ENCODE peak calls at places on chromosomes 4 and X, in eight cellular contexts. D is foreskin fibroblast, A is coronary artery, T is neural progenitor cell, N is testis, O is astrocyte of the spinal cord, C is HFFc6, U is GM20000. Z is an unnamed sample.

GRCh38 chr4:56575820-56576429 is 70.3 kb downstream of the ARL9 start:
- DNase-seq in U (no peak), C (peak; percentile 45), A (no peak), T (peak; percentile 5), O (peak; percentile 69), N (no peak), D (peak; percentile 18), Z (peak; percentile 12)

GRCh38 chrX:106415276-106415895 is 196.4 kb upstream of the RADX start:
- DNase-seq in A (no peak), C (peak; percentile 0), O (peak; percentile 26), U (peak; percentile 11), N (peak; percentile 22), T (peak; percentile 43), D (peak; percentile 4), Z (peak; percentile 21)

GRCh38 chr4:89136525-89136924 is 25.2 kb downstream of the TIGD2 start:
- DNase-seq in N (no peak), C (peak; percentile 66), T (no peak), D (peak; percentile 68), A (no peak), U (no peak), O (no peak), Z (no peak)

GRCh38 chrX:13721819-13722527 is 12.4 kb downstream of the TRAPPC2 start:
- DNase-seq in T (no peak), C (no peak), U (no peak), O (peak; percentile 64), A (no peak), N (no peak), D (no peak), Z (no peak)

GRCh38 chrX:115413246-115413878 is 123.8 kb downstream of the LUZP4 start:
- DNase-seq in N (no peak), D (peak; percentile 20), U (no peak), A (no peak), O (peak; percentile 74), T (no peak), C (peak; percentile 19), Z (no peak)

GRCh38 chrX:11113731-11114130 is 2.6 kb downstream of the HCCS start:
- DNase-seq in N (no peak), T (no peak), D (no peak), U (no peak), A (no peak), C (peak; percentile 28), O (peak; percentile 15), Z (no peak)

GRCh38 chr4:51867689-51868448 is 24.9 kb downstream of the DCUN1D4 start:
- DNase-seq in N (no peak), C (no peak), U (no peak), O (no peak), D (no peak), A (no peak), T (no peak), Z (no peak)

GRCh38 chr4:174935607-174936006 is 17.4 kb downstream of the ADAM29 start:
- DNase-seq in U (no peak), T (no peak), D (no peak), A (no peak), C (no peak), O (no peak), N (no peak), Z (no peak)

GRCh38 chrX:130055103-130055502 is 55.2 kb downstream of the ELF4 start:
- DNase-seq in T (no peak), N (no peak), D (peak; percentile 54), A (no peak), U (no peak), O (peak; percentile 50), C (peak; percentile 74), Z (no peak)

GRCh38 chr4:23855912-23856605 is 33.8 kb downstream of the PPARGC1A start:
- DNase-seq in D (peak; percentile 44), A (no peak), C (no peak), N (no peak), T (no peak), O (peak; percentile 80), U (no peak), Z (no peak)

GRCh38 chr4:4726051-4726450 is 133.4 kb upstream of the MSX1 start:
- DNase-seq in U (no peak), N (no peak), T (no peak), O (no peak), D (no peak), C (no peak), A (no peak), Z (no peak)

GRCh38 chr4:122584517-122584916 is 36.3 kb downstream of the IL21 start:
- DNase-seq in N (no peak), U (peak; percentile 28), O (peak; percentile 84), A (no peak), D (peak; percentile 66), C (peak; percentile 77), T (no peak), Z (peak; percentile 25)

GRCh38 chrX:13647709-13648212 is 5.2 kb upstream of the TCEANC start:
- DNase-seq in A (no peak), O (peak; percentile 55), U (no peak), N (peak; percentile 69), T (no peak), C (peak; percentile 27), D (peak; percentile 49), Z (no peak)

GRCh38 chrX:73262991-73263390 is 48.3 kb upstream of the NAP1L2 start:
- DNase-seq in U (no peak), D (no peak), O (no peak), A (no peak), T (peak; percentile 20), C (no peak), N (no peak), Z (no peak)

GRCh38 chr4:139978692-139979091 is 175.3 kb downstream of the MAML3 start:
- DNase-seq in T (no peak), C (no peak), O (no peak), N (no peak), U (peak; percentile 47), A (no peak), D (no peak), Z (peak; percentile 53)

GRCh38 chr4:1084394-1084793 is 29.0 kb downstream of the RNF212 start:
- DNase-seq in N (no peak), D (no peak), T (no peak), U (no peak), C (no peak), O (no peak), A (no peak), Z (no peak)

GRCh38 chr4:102560115-102560514 is 59.0 kb downstream of the NFKB1 start:
- DNase-seq in U (no peak), T (no peak), C (no peak), D (no peak), N (no peak), O (no peak), A (no peak), Z (no peak)

GRCh38 chr4:126071346-126072333 is 756.9 kb downstream of the FAT4 start:
- DNase-seq in O (peak; percentile 91), C (peak; percentile 18), T (no peak), A (no peak), N (no peak), U (no peak), D (peak; percentile 79), Z (no peak)

GRCh38 chr4:75723117-75723801 is 1.1 kb upstream of the USO1 start:
- DNase-seq in C (peak; percentile 63), O (peak; percentile 39), T (no peak), U (no peak), N (no peak), A (no peak), D (peak; percentile 61), Z (no peak)

GRCh38 chr4:22129454-22130075 is 181.0 kb upstream of the KCNIP4 start:
- DNase-seq in C (peak; percentile 26), O (peak; percentile 32), A (no peak), T (peak; percentile 69), U (peak; percentile 5), N (peak; percentile 57), D (peak; percentile 9), Z (no peak)

GRCh38 chr4:82667761-82668505 is 106.1 kb upstream of the TMEM150C start:
- DNase-seq in U (no peak), N (no peak), T (peak; percentile 54), O (peak; percentile 42), D (no peak), C (no peak), A (no peak), Z (no peak)

GRCh38 chr4:82661153-82661552 is 99.4 kb upstream of the TMEM150C start:
- DNase-seq in N (no peak), O (no peak), A (no peak), T (no peak), C (no peak), D (no peak), U (no peak), Z (no peak)

GRCh38 chr4:82661601-82662000 is 99.8 kb upstream of the TMEM150C start:
- DNase-seq in U (no peak), C (no peak), N (no peak), O (no peak), A (no peak), T (no peak), D (no peak), Z (no peak)

GRCh38 chr4:82666970-82667665 is 105.3 kb upstream of the TMEM150C start:
- DNase-seq in T (no peak), D (no peak), A (no peak), O (no peak), N (no peak), C (no peak), U (no peak), Z (no peak)
- TF ChIP-seq CTCF in T (no peak), D (no peak), A (no peak), O (no peak), N (no peak), C (no peak), U (no peak), Z (no peak)

GRCh38 chr4:185656467-185656890 is 121.2 kb upstream of the PDLIM3 start:
- DNase-seq in U (no peak), O (peak; percentile 75), T (peak; percentile 49), A (peak; percentile 85), C (peak; percentile 34), D (no peak), N (no peak), Z (no peak)
- TF ChIP-seq CTCF in U (no peak), O (peak; percentile 75), T (no peak), A (peak; percentile 38), C (peak; percentile 48), D (peak; percentile 32), N (no peak), Z (no peak)

DNA sequence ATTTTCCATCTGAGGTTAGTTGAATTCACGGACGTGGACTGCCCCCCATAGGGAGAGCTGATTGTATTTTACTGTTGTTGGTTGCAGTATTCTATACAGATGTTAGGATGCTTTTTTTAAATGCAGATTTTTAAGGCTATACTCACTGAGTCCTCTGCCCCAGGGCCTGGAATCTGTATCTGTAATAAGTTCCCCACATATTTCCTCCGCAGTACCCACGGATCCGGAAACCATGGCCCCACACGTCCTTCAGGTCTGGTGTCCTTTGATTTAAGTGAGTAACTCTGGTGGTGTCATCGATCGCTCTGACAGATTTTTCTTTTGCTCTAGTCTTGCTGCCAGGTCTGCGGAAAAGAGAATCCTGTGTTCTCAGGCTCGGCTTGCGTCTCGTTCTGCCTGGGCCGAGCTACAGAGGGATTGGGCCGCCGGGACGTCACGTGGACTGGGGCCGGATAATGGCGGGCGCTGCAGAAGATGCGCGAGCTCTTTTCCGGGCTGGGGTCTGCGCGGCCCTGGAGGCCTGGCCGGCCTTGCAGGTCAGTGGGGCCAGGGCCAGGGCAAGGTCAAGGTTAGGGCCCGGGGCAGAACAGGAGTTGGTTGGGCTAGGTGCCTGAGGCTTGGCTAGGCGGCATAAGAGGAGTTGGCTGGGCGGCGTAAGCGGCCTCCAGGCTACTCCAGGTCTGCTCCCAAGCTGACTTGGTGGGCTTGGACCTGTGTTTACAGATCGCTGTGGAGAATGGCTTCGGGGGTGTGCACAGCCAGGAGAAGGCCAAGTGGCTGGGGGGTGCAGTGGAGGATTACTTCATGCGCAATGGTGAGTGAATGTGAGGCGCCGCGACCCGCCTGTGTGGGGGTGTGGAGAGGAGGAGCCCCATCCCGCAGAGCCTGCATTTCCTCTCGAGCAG is at the start of gene TSR2:
- DNase-seq in C (peak; percentile 87), A (peak; percentile 83), O (peak; percentile 86), U (peak; percentile 71), D (peak; percentile 77), N (peak; percentile 91), T (peak; percentile 87), Z (peak; percentile 77)
- TF ChIP-seq CTCF in C (no peak), A (no peak), O (peak; percentile 15), U (no peak), D (peak; percentile 2), N (no peak), T (peak; percentile 16), Z (peak; percentile 23)

GRCh38 chrX:88202149-88202548 is 544.9 kb upstream of the CPXCR1 start:
- DNase-seq in O (no peak), N (no peak), T (peak; percentile 20), D (no peak), U (no peak), C (no peak), A (no peak), Z (no peak)
- TF ChIP-seq CTCF in O (no peak), N (no peak), T (peak; percentile 39), D (no peak), U (no peak), C (no peak), A (no peak), Z (no peak)